ENCODE peak calls at places on chromosome 16, in ten cellular contexts. One of them, this sample, is unnamed.

GRCh38 chr16:78705694-78706093 is 606.2 kb downstream of the WWOX start:
- DNase-seq in cardiac muscle cell: peak; percentile 15
- DNase-seq in fibroblast of lung: peak; percentile 40
- DNase-seq in left lung: no peak
- DNase-seq in heart left ventricle: no peak
- DNase-seq in PC-3: peak; percentile 61
- DNase-seq in psoas muscle: no peak
- DNase-seq in Caco-2: no peak
- DNase-seq in tibial nerve: no peak
- DNase-seq in breast epithelium: no peak
- DNase-seq in this sample: peak; percentile 66

GRCh38 chr16:53090591-53091507 is 36.1 kb downstream of the CHD9 start:
- DNase-seq in tibial nerve: peak; percentile 97
- DNase-seq in breast epithelium: peak; percentile 84
- DNase-seq in cardiac muscle cell: peak; percentile 100
- DNase-seq in psoas muscle: peak; percentile 97
- DNase-seq in Caco-2: no peak
- DNase-seq in left lung: peak; percentile 89
- DNase-seq in PC-3: no peak
- DNase-seq in heart left ventricle: peak; percentile 94
- DNase-seq in fibroblast of lung: peak; percentile 99
- DNase-seq in this sample: peak; percentile 27

GRCh38 chr16:78022347-78022746 is at the start of gene CLEC3A:
- DNase-seq in fibroblast of lung: peak; percentile 5
- DNase-seq in left lung: no peak
- DNase-seq in cardiac muscle cell: no peak
- DNase-seq in breast epithelium: no peak
- DNase-seq in heart left ventricle: no peak
- DNase-seq in PC-3: no peak
- DNase-seq in psoas muscle: no peak
- DNase-seq in Caco-2: no peak
- DNase-seq in tibial nerve: no peak
- DNase-seq in this sample: no peak

GRCh38 chr16:50538411-50539052 is 9.7 kb upstream of the NKD1 start:
- DNase-seq in PC-3: peak; percentile 3
- DNase-seq in tibial nerve: no peak
- DNase-seq in fibroblast of lung: no peak
- DNase-seq in Caco-2: no peak
- DNase-seq in breast epithelium: no peak
- DNase-seq in psoas muscle: no peak
- DNase-seq in left lung: no peak
- DNase-seq in heart left ventricle: no peak
- DNase-seq in cardiac muscle cell: no peak
- DNase-seq in this sample: no peak

GRCh38 chr16:21638573-21638975 is 13.8 kb downstream of the IGSF6 start:
- DNase-seq in breast epithelium: no peak
- DNase-seq in PC-3: peak; percentile 82
- DNase-seq in cardiac muscle cell: peak; percentile 42
- DNase-seq in fibroblast of lung: peak; percentile 69
- DNase-seq in tibial nerve: no peak
- DNase-seq in Caco-2: no peak
- DNase-seq in psoas muscle: no peak
- DNase-seq in heart left ventricle: no peak
- DNase-seq in left lung: no peak
- DNase-seq in this sample: no peak

GRCh38 chr16:22630242-22630641 is 119.6 kb downstream of the NPIPB5 start:
- DNase-seq in PC-3: no peak
- DNase-seq in left lung: no peak
- DNase-seq in breast epithelium: no peak
- DNase-seq in cardiac muscle cell: no peak
- DNase-seq in heart left ventricle: no peak
- DNase-seq in tibial nerve: no peak
- DNase-seq in fibroblast of lung: no peak
- DNase-seq in Caco-2: no peak
- DNase-seq in psoas muscle: no peak
- DNase-seq in this sample: no peak

GRCh38 chr16:81633680-81634379 is 145.3 kb upstream of the PLCG2 start:
- DNase-seq in tibial nerve: no peak
- DNase-seq in heart left ventricle: no peak
- DNase-seq in left lung: no peak
- DNase-seq in psoas muscle: no peak
- DNase-seq in Caco-2: no peak
- DNase-seq in breast epithelium: no peak
- DNase-seq in PC-3: no peak
- DNase-seq in fibroblast of lung: no peak
- DNase-seq in cardiac muscle cell: no peak
- DNase-seq in this sample: no peak

GRCh38 chr16:24986512-24987303 is 28.5 kb downstream of the ARHGAP17 start:
- DNase-seq in tibial nerve: peak; percentile 54
- DNase-seq in breast epithelium: no peak
- DNase-seq in PC-3: peak; percentile 71
- DNase-seq in cardiac muscle cell: peak; percentile 94
- DNase-seq in fibroblast of lung: peak; percentile 91
- DNase-seq in left lung: no peak
- DNase-seq in heart left ventricle: peak; percentile 63
- DNase-seq in psoas muscle: no peak
- DNase-seq in Caco-2: no peak
- DNase-seq in this sample: peak; percentile 32

GRCh38 chr16:76634847-76635697 is 357.9 kb downstream of the CNTNAP4 start:
- DNase-seq in PC-3: no peak
- DNase-seq in cardiac muscle cell: peak; percentile 12
- DNase-seq in tibial nerve: no peak
- DNase-seq in left lung: no peak
- DNase-seq in psoas muscle: no peak
- DNase-seq in Caco-2: no peak
- DNase-seq in fibroblast of lung: no peak
- DNase-seq in breast epithelium: no peak
- DNase-seq in heart left ventricle: no peak
- DNase-seq in this sample: no peak

GRCh38 chr16:14502256-14502875 is 127.7 kb downstream of the PARN start:
- DNase-seq in breast epithelium: no peak
- DNase-seq in cardiac muscle cell: no peak
- DNase-seq in fibroblast of lung: no peak
- DNase-seq in psoas muscle: no peak
- DNase-seq in heart left ventricle: no peak
- DNase-seq in Caco-2: no peak
- DNase-seq in left lung: no peak
- DNase-seq in PC-3: no peak
- DNase-seq in tibial nerve: no peak
- DNase-seq in this sample: no peak

GRCh38 chr16:11650641-11651591 is 17.3 kb upstream of the SNN start:
- DNase-seq in psoas muscle: no peak
- DNase-seq in left lung: no peak
- DNase-seq in PC-3: no peak
- DNase-seq in breast epithelium: no peak
- DNase-seq in heart left ventricle: no peak
- DNase-seq in fibroblast of lung: no peak
- DNase-seq in cardiac muscle cell: no peak
- DNase-seq in tibial nerve: no peak
- DNase-seq in Caco-2: no peak
- DNase-seq in this sample: no peak

GRCh38 chr16:14172200-14172805 is 101.2 kb downstream of the MRTFB start:
- DNase-seq in fibroblast of lung: peak; percentile 47
- DNase-seq in psoas muscle: no peak
- DNase-seq in left lung: no peak
- DNase-seq in tibial nerve: no peak
- DNase-seq in PC-3: peak; percentile 42
- DNase-seq in cardiac muscle cell: peak; percentile 74
- DNase-seq in heart left ventricle: no peak
- DNase-seq in breast epithelium: no peak
- DNase-seq in Caco-2: no peak
- DNase-seq in this sample: no peak

GRCh38 chr16:676565-677297 is 1.3 kb downstream of the RHBDL1 start:
- DNase-seq in Caco-2: no peak
- DNase-seq in tibial nerve: no peak
- DNase-seq in fibroblast of lung: no peak
- DNase-seq in left lung: peak; percentile 78
- DNase-seq in cardiac muscle cell: no peak
- DNase-seq in PC-3: no peak
- DNase-seq in breast epithelium: no peak
- DNase-seq in heart left ventricle: no peak
- DNase-seq in psoas muscle: no peak
- DNase-seq in this sample: no peak

DNA sequence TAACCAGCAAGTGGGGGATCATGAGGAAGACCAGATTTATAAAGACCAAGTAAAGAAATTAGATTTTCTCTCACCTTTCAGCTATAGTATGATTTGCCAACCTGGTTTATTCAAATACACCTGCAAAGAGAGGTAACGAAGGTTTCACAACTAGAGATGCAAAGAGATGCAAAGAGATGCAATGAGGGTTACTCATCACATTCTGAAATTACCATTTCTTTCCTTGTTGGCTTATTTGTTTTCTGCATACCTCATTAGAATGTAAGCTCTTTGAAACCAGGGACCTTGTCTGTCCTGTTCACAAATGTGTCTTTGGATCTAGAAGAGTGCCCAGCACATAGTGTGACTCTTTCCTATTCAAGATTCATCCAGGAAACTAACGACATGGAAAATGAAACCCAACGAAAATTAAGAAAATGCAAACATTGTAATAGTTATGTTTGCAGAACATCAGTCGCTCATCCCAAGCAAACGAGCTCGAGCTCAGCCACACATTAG is 9.0 kb upstream of the LONP2 start:
- DNase-seq in heart left ventricle: no peak
- DNase-seq in breast epithelium: no peak
- DNase-seq in fibroblast of lung: no peak
- DNase-seq in cardiac muscle cell: no peak
- DNase-seq in left lung: no peak
- DNase-seq in PC-3: no peak
- DNase-seq in Caco-2: no peak
- DNase-seq in psoas muscle: no peak
- DNase-seq in tibial nerve: no peak
- DNase-seq in this sample: no peak
- H3K36me3 ChIP-seq in heart left ventricle: no peaks in the 10 kb centered on the region
- H3K36me3 ChIP-seq in breast epithelium: no peaks in the 10 kb centered on the region
- H3K36me3 ChIP-seq in fibroblast of lung: no peaks in the 10 kb centered on the region
- H3K36me3 ChIP-seq in cardiac muscle cell: no peaks in the 10 kb centered on the region
- H3K36me3 ChIP-seq in left lung: no peaks in the 10 kb centered on the region
- H3K36me3 ChIP-seq in PC-3: no peaks in the 10 kb centered on the region
- H3K36me3 ChIP-seq in Caco-2: no peaks in the 10 kb centered on the region
- H3K36me3 ChIP-seq in psoas muscle: no peaks in the 10 kb centered on the region
- H3K36me3 ChIP-seq in tibial nerve: no peaks in the 10 kb centered on the region
- H3K36me3 ChIP-seq in this sample: no peaks in the 10 kb centered on the region

DNA sequence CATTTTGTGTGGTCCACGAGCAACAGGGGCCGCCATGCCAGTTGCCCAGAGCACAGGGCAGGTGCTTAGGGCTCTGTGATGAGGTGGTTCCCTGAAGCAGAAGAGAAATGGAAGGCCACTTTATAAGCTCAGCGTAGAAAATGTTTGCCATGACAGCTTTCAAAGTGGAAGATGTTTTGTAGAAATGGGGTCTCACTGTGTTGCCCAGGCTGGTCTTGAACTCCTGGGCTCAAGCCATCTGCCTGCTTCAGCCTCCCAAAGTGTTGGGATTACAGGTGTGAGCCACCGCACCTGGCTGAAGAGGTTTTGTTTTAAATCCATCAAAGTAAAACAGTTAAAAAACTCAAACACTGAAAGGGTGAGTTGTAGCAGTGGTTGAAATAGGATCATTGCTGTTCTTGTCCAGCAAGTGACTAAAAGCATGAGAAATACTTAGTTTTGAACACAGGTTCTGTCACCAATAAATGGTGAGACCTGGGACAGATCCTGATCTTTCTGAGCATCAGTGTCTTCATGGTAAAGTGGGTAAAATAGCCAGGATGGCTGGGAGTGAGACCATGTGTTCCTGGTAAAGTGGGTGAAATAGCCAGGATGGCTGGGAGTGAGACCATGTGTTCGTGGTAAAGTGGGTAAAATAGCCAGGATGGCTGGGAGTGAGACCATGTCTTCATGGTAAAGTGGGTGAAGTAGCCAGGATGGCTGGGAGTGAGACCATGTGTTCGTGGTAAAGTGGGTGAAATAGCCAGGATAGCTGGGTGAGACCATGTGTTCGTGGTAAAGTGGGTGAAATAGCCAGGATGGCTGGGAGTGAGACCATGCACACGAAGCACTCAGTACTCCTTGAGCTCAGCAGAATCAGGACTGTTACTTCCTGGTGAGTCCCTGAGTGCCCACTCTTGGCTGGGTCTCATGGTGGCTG is 46.0 kb downstream of the BANP start:
- DNase-seq in tibial nerve: no peak
- DNase-seq in heart left ventricle: no peak
- DNase-seq in psoas muscle: no peak
- DNase-seq in Caco-2: no peak
- DNase-seq in cardiac muscle cell: no peak
- DNase-seq in PC-3: no peak
- DNase-seq in fibroblast of lung: no peak
- DNase-seq in left lung: no peak
- DNase-seq in breast epithelium: no peak
- DNase-seq in this sample: no peak
- H3K36me3 ChIP-seq in tibial nerve: no peaks in the 10 kb centered on the region
- H3K36me3 ChIP-seq in heart left ventricle: peaks cover 4% of the 10 kb centered on the region
- H3K36me3 ChIP-seq in psoas muscle: peaks cover 7% of the 10 kb centered on the region
- H3K36me3 ChIP-seq in Caco-2: peaks cover 1% of the 10 kb centered on the region
- H3K36me3 ChIP-seq in cardiac muscle cell: no peaks in the 10 kb centered on the region
- H3K36me3 ChIP-seq in PC-3: no peaks in the 10 kb centered on the region
- H3K36me3 ChIP-seq in fibroblast of lung: peaks cover 2% of the 10 kb centered on the region
- H3K36me3 ChIP-seq in left lung: no peaks in the 10 kb centered on the region
- H3K36me3 ChIP-seq in breast epithelium: no peaks in the 10 kb centered on the region
- H3K36me3 ChIP-seq in this sample: no peaks in the 10 kb centered on the region

DNA sequence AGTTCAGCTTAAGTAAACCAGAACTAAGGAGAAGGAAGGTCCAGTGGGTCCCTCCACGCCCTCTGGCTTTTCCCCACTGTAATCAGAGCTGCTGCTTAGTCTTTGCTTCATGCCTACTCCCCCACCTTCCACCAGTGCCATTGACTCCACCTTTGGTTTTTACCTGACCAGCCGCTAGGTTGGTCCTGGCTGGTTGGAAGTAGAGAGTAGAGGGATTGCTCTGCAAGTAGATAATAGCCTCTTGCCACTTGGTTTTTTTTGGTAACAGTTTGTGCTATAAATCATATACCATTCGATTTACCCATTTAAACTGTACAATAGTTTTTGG is 22.8 kb upstream of the PHKG2 start:
- DNase-seq in left lung: no peak
- DNase-seq in breast epithelium: no peak
- DNase-seq in fibroblast of lung: no peak
- DNase-seq in tibial nerve: no peak
- DNase-seq in psoas muscle: no peak
- DNase-seq in heart left ventricle: no peak
- DNase-seq in cardiac muscle cell: no peak
- DNase-seq in PC-3: no peak
- DNase-seq in Caco-2: no peak
- DNase-seq in this sample: no peak
- H3K36me3 ChIP-seq in left lung: peaks cover 8% of the 10 kb centered on the region
- H3K36me3 ChIP-seq in breast epithelium: peaks cover 27% of the 10 kb centered on the region
- H3K36me3 ChIP-seq in fibroblast of lung: peaks cover 49% of the 10 kb centered on the region
- H3K36me3 ChIP-seq in tibial nerve: peaks cover 36% of the 10 kb centered on the region
- H3K36me3 ChIP-seq in psoas muscle: peaks cover 98% of the 10 kb centered on the region
- H3K36me3 ChIP-seq in heart left ventricle: peaks cover 92% of the 10 kb centered on the region
- H3K36me3 ChIP-seq in cardiac muscle cell: peaks cover 52% of the 10 kb centered on the region
- H3K36me3 ChIP-seq in PC-3: peaks cover 61% of the 10 kb centered on the region
- H3K36me3 ChIP-seq in Caco-2: peaks cover 13% of the 10 kb centered on the region
- H3K36me3 ChIP-seq in this sample: peaks cover 96% of the 10 kb centered on the region

DNA sequence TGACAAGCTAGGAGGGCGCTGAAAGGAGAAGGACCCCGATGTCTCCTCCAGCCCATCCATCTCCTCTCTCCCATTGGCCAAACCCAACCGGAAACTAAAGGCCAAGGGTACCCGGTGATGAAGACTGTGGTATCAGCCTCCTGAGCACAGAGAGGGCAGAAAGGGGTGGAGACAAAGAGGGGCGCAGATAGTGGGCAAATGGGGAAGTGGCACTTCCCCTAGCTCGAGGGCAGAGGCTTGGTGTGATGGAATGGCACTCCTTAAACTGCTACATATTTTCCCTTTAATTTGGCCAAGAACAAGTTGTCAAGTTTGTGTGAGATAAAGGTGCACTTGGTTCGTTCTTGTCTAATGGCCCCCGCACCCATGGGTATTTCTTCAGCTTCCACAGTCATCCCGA is 27.8 kb downstream of the IL4R start:
- DNase-seq in left lung: no peak
- DNase-seq in heart left ventricle: no peak
- DNase-seq in psoas muscle: no peak
- DNase-seq in Caco-2: no peak
- DNase-seq in breast epithelium: no peak
- DNase-seq in PC-3: no peak
- DNase-seq in tibial nerve: no peak
- DNase-seq in cardiac muscle cell: no peak
- DNase-seq in fibroblast of lung: no peak
- DNase-seq in this sample: no peak
- H3K36me3 ChIP-seq in left lung: no peaks in the 10 kb centered on the region
- H3K36me3 ChIP-seq in heart left ventricle: peaks cover 63% of the 10 kb centered on the region
- H3K36me3 ChIP-seq in psoas muscle: peaks cover 37% of the 10 kb centered on the region
- H3K36me3 ChIP-seq in Caco-2: peaks cover 2% of the 10 kb centered on the region
- H3K36me3 ChIP-seq in breast epithelium: no peaks in the 10 kb centered on the region
- H3K36me3 ChIP-seq in PC-3: peaks cover 3% of the 10 kb centered on the region
- H3K36me3 ChIP-seq in tibial nerve: no peaks in the 10 kb centered on the region
- H3K36me3 ChIP-seq in cardiac muscle cell: peaks cover 11% of the 10 kb centered on the region
- H3K36me3 ChIP-seq in fibroblast of lung: peaks cover 14% of the 10 kb centered on the region
- H3K36me3 ChIP-seq in this sample: peaks cover 59% of the 10 kb centered on the region